ENCODE peak calls at places on chromosomes 11 and 22, in six cellular contexts. N is IMR-90, Q is A549, Y is HepG2, O is GM12878, H is K562. L is an unnamed sample.

GRCh38 chr11:129721685-129722084 is 94.0 kb upstream of the TMEM45B start:
- DNase-seq in N (no peak), Q (no peak), Y (no peak), O (no peak), H (no peak), L (no peak)

GRCh38 chr11:8296872-8297271 is 33.2 kb upstream of the LMO1 start:
- DNase-seq in N (no peak), Q (no peak), Y (no peak), O (no peak), H (no peak), L (no peak)

GRCh38 chr22:46022881-46023512 is 46.0 kb upstream of the WNT7B start:
- DNase-seq in N (no peak), Q (no peak), Y (no peak), O (no peak), H (no peak), L (no peak)

GRCh38 chr11:63672934-63673539 is 1.9 kb upstream of the ATL3 start:
- DNase-seq in N (no peak), Q (peak), Y (peak), O (no peak), H (no peak), L (no peak)

GRCh38 chr11:72996959-72997358 is 145.2 kb downstream of the FCHSD2 start:
- DNase-seq in N (no peak), Q (no peak), Y (no peak), O (no peak), H (no peak), L (no peak)

GRCh38 chr11:34308049-34308692 is 49.6 kb downstream of the ABTB2 start:
- DNase-seq in N (peak), Q (no peak), Y (no peak), O (no peak), H (no peak), L (no peak)

GRCh38 chr11:123178166-123178565 is 16.9 kb downstream of the CLMP start:
- DNase-seq in N (no peak), Q (no peak), Y (no peak), O (no peak), H (no peak), L (no peak)

GRCh38 chr11:62542750-62543567 is 3.6 kb downstream of the AHNAK start:
- DNase-seq in N (peak), Q (peak), Y (no peak), O (peak), H (peak), L (peak)

GRCh38 chr22:30262917-30263741 is 3.5 kb downstream of the OSM start:
- DNase-seq in N (peak), Q (peak), Y (peak), O (no peak), H (peak), L (peak)

GRCh38 chr11:132072044-132072879 is 701.8 kb downstream of the NTM start:
- DNase-seq in N (peak), Q (no peak), Y (no peak), O (no peak), H (no peak), L (no peak)

GRCh38 chr22:17792289-17792688 is 18.0 kb upstream of the BID start:
- DNase-seq in N (no peak), Q (no peak), Y (no peak), O (no peak), H (peak), L (no peak)

GRCh38 chr22:27625769-27626674 is 175.5 kb downstream of the MN1 start:
- DNase-seq in N (no peak), Q (no peak), Y (no peak), O (no peak), H (no peak), L (no peak)

GRCh38 chr11:70891844-70892380 is 360.5 kb downstream of the SHANK2 start:
- DNase-seq in N (no peak), Q (no peak), Y (no peak), O (no peak), H (no peak), L (no peak)

GRCh38 chr11:24767411-24767810 is 270.6 kb downstream of the LUZP2 start:
- DNase-seq in N (no peak), Q (no peak), Y (no peak), O (no peak), H (no peak), L (no peak)

GRCh38 chr11:67544591-67545242 is 21.5 kb upstream of the CABP2 start:
- DNase-seq in N (no peak), Q (no peak), Y (no peak), O (no peak), H (no peak), L (no peak)

GRCh38 chr22:32202539-32203180 is 2.2 kb downstream of the RFPL2 start:
- DNase-seq in N (peak), Q (peak), Y (peak), O (no peak), H (peak), L (peak)

GRCh38 chr22:48887394-48888332 is 940.0 kb downstream of the BRD1 start:
- DNase-seq in N (no peak), Q (no peak), Y (no peak), O (no peak), H (no peak), L (no peak)

GRCh38 chr22:50544746-50545253 is 899 bp upstream of the KLHDC7B start:
- DNase-seq in N (no peak), Q (no peak), Y (no peak), O (no peak), H (no peak), L (no peak)

GRCh38 chr11:103893366-103893765 is 143.1 kb upstream of the DDI1 start:
- DNase-seq in N (peak), Q (no peak), Y (no peak), O (no peak), H (no peak), L (no peak)
- TF ChIP-seq BHLHE40 in N (no peak), Q (no peak), Y (no peak), O (no peak), H (no peak), L (no peak)

GRCh38 chr22:33887173-33887572 is 33.1 kb downstream of the LARGE1 start:
- DNase-seq in N (no peak), Q (no peak), Y (no peak), O (no peak), H (no peak), L (no peak)

GRCh38 chr22:33886696-33887095 is 33.6 kb downstream of the LARGE1 start:
- DNase-seq in N (no peak), Q (no peak), Y (no peak), O (no peak), H (no peak), L (no peak)

GRCh38 chr22:33891455-33891854 is 28.8 kb downstream of the LARGE1 start:
- DNase-seq in N (no peak), Q (no peak), Y (no peak), O (no peak), H (no peak), L (no peak)

GRCh38 chr22:33889748-33890147 is 30.5 kb downstream of the LARGE1 start:
- DNase-seq in N (no peak), Q (no peak), Y (no peak), O (no peak), H (no peak), L (no peak)

GRCh38 chr22:33888821-33889220 is 31.5 kb downstream of the LARGE1 start:
- DNase-seq in N (no peak), Q (no peak), Y (no peak), O (no peak), H (no peak), L (no peak)
- TF ChIP-seq BHLHE40 in N (no peak), Q (no peak), Y (no peak), O (no peak), H (no peak), L (no peak)

DNA sequence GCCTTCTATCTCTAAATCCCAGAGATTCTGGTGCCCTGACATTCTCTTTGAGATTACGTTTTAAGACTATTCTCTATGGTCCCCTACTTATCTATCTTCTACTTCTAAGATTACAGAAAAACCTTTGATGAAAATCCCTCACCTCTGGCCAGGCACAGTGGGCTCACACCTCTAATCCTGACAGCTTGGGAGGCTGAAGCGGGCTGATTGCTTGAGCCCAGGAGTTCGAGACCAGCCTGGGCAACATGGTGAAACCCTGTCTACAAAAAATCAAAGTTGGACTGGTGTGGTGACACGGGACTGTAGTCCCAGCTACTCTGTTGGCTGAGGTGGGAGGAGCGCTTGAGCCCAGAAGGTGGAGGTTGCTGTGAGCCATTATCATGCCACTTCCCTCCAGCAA is 14.4 kb downstream of the NUP98 start:
- DNase-seq in N (no peak), Q (no peak), Y (no peak), O (no peak), H (no peak), L (no peak)
- TF ChIP-seq BHLHE40 in N (no peak), Q (no peak), Y (no peak), O (no peak), H (no peak), L (no peak)

GRCh38 chr11:1382831-1383607 is 6.7 kb upstream of the BRSK2 start:
- DNase-seq in N (peak), Q (peak), Y (peak), O (peak), H (peak), L (peak)
- TF ChIP-seq BHLHE40 in N (peak), Q (no peak), Y (no peak), O (peak), H (no peak), L (no peak)

GRCh38 chr22:38970548-38970947 is 11.6 kb upstream of the APOBEC3B start:
- DNase-seq in N (no peak), Q (no peak), Y (no peak), O (no peak), H (no peak), L (no peak)

GRCh38 chr22:38971202-38971601 is 10.9 kb upstream of the APOBEC3B start:
- DNase-seq in N (no peak), Q (no peak), Y (no peak), O (no peak), H (no peak), L (no peak)

GRCh38 chr22:38966942-38967341 is 9.5 kb downstream of the APOBEC3A start:
- DNase-seq in N (no peak), Q (no peak), Y (no peak), O (no peak), H (no peak), L (no peak)

GRCh38 chr22:38967451-38968450 is 10.3 kb downstream of the APOBEC3A start:
- DNase-seq in N (no peak), Q (no peak), Y (no peak), O (no peak), H (no peak), L (no peak)

GRCh38 chr22:38968801-38969200 is 11.4 kb downstream of the APOBEC3A start:
- DNase-seq in N (no peak), Q (no peak), Y (no peak), O (no peak), H (no peak), L (no peak)
- TF ChIP-seq BHLHE40 in N (no peak), Q (no peak), Y (no peak), O (no peak), H (no peak), L (no peak)